ENCODE peak calls at places on chromosomes 1 and 21, in six cellular contexts. One of them, this sample, is unnamed.

GRCh38 chr1:226064168-226064815 is 1.8 kb downstream of the H3-3A start:
- DNase-seq in RPMI7951: no peak
- DNase-seq in NCI-H1694 treated with DMSO at 0.1 percent for 48 hours: peak; percentile 32
- DNase-seq in adrenal gland: no peak
- DNase-seq in NCI-H2081: peak; percentile 23
- DNase-seq in CD4-positive, CD25-positive, alpha-beta regulatory T cell: peak; percentile 46
- DNase-seq in this sample: no peak

GRCh38 chr1:196071452-196071851 is 536.8 kb downstream of the KCNT2 start:
- DNase-seq in RPMI7951: no peak
- DNase-seq in NCI-H1694 treated with DMSO at 0.1 percent for 48 hours: no peak
- DNase-seq in adrenal gland: no peak
- DNase-seq in NCI-H2081: no peak
- DNase-seq in CD4-positive, CD25-positive, alpha-beta regulatory T cell: no peak
- DNase-seq in this sample: no peak

GRCh38 chr1:106526650-106527049 is 529.8 kb upstream of the PRMT6 start:
- DNase-seq in RPMI7951: peak; percentile 3
- DNase-seq in NCI-H1694 treated with DMSO at 0.1 percent for 48 hours: no peak
- DNase-seq in adrenal gland: no peak
- DNase-seq in NCI-H2081: no peak
- DNase-seq in CD4-positive, CD25-positive, alpha-beta regulatory T cell: no peak
- DNase-seq in this sample: no peak

GRCh38 chr1:56070601-56071000 is 508.8 kb downstream of the PLPP3 start:
- DNase-seq in RPMI7951: peak; percentile 27
- DNase-seq in NCI-H1694 treated with DMSO at 0.1 percent for 48 hours: no peak
- DNase-seq in adrenal gland: no peak
- DNase-seq in NCI-H2081: no peak
- DNase-seq in CD4-positive, CD25-positive, alpha-beta regulatory T cell: no peak
- DNase-seq in this sample: no peak

GRCh38 chr1:242826706-242827336 is 302.3 kb upstream of the PLD5 start:
- DNase-seq in RPMI7951: no peak
- DNase-seq in NCI-H1694 treated with DMSO at 0.1 percent for 48 hours: no peak
- DNase-seq in adrenal gland: no peak
- DNase-seq in NCI-H2081: no peak
- DNase-seq in CD4-positive, CD25-positive, alpha-beta regulatory T cell: no peak
- DNase-seq in this sample: no peak

GRCh38 chr1:25711555-25712298 is 88.3 kb upstream of the SELENON start:
- DNase-seq in RPMI7951: peak; percentile 40
- DNase-seq in NCI-H1694 treated with DMSO at 0.1 percent for 48 hours: no peak
- DNase-seq in adrenal gland: no peak
- DNase-seq in NCI-H2081: no peak
- DNase-seq in CD4-positive, CD25-positive, alpha-beta regulatory T cell: peak; percentile 84
- DNase-seq in this sample: peak; percentile 71

GRCh38 chr1:225437710-225438437 is 10.0 kb upstream of the LBR start:
- DNase-seq in RPMI7951: no peak
- DNase-seq in NCI-H1694 treated with DMSO at 0.1 percent for 48 hours: no peak
- DNase-seq in adrenal gland: no peak
- DNase-seq in NCI-H2081: no peak
- DNase-seq in CD4-positive, CD25-positive, alpha-beta regulatory T cell: no peak
- DNase-seq in this sample: peak; percentile 67

GRCh38 chr1:240414237-240414636 is 197.7 kb downstream of the GREM2 start:
- DNase-seq in RPMI7951: peak; percentile 70
- DNase-seq in NCI-H1694 treated with DMSO at 0.1 percent for 48 hours: no peak
- DNase-seq in adrenal gland: no peak
- DNase-seq in NCI-H2081: no peak
- DNase-seq in CD4-positive, CD25-positive, alpha-beta regulatory T cell: no peak
- DNase-seq in this sample: no peak

GRCh38 chr1:18463063-18463462 is 17.7 kb upstream of the KLHDC7A start:
- DNase-seq in RPMI7951: no peak
- DNase-seq in NCI-H1694 treated with DMSO at 0.1 percent for 48 hours: no peak
- DNase-seq in adrenal gland: no peak
- DNase-seq in NCI-H2081: no peak
- DNase-seq in CD4-positive, CD25-positive, alpha-beta regulatory T cell: no peak
- DNase-seq in this sample: no peak

GRCh38 chr1:8510041-8510823 is 192.3 kb downstream of the SLC45A1 start:
- DNase-seq in RPMI7951: peak; percentile 55
- DNase-seq in NCI-H1694 treated with DMSO at 0.1 percent for 48 hours: no peak
- DNase-seq in adrenal gland: peak; percentile 34
- DNase-seq in NCI-H2081: no peak
- DNase-seq in CD4-positive, CD25-positive, alpha-beta regulatory T cell: peak; percentile 63
- DNase-seq in this sample: no peak

GRCh38 chr1:247367786-247368342 is 36.2 kb upstream of the ZNF496 start:
- DNase-seq in RPMI7951: peak; percentile 69
- DNase-seq in NCI-H1694 treated with DMSO at 0.1 percent for 48 hours: no peak
- DNase-seq in adrenal gland: no peak
- DNase-seq in NCI-H2081: no peak
- DNase-seq in CD4-positive, CD25-positive, alpha-beta regulatory T cell: no peak
- DNase-seq in this sample: no peak

GRCh38 chr1:53417003-53417402 is 42.2 kb upstream of the DMRTB1 start:
- DNase-seq in RPMI7951: no peak
- DNase-seq in NCI-H1694 treated with DMSO at 0.1 percent for 48 hours: no peak
- DNase-seq in adrenal gland: no peak
- DNase-seq in NCI-H2081: no peak
- DNase-seq in CD4-positive, CD25-positive, alpha-beta regulatory T cell: no peak
- DNase-seq in this sample: no peak

GRCh38 chr1:244839656-244840055 is 4.2 kb downstream of the COX20 start:
- DNase-seq in RPMI7951: peak; percentile 53
- DNase-seq in NCI-H1694 treated with DMSO at 0.1 percent for 48 hours: no peak
- DNase-seq in adrenal gland: no peak
- DNase-seq in NCI-H2081: no peak
- DNase-seq in CD4-positive, CD25-positive, alpha-beta regulatory T cell: no peak
- DNase-seq in this sample: no peak

GRCh38 chr21:42157606-42158310 is 61.2 kb upstream of the ABCG1 start:
- DNase-seq in RPMI7951: no peak
- DNase-seq in NCI-H1694 treated with DMSO at 0.1 percent for 48 hours: no peak
- DNase-seq in adrenal gland: no peak
- DNase-seq in NCI-H2081: no peak
- DNase-seq in CD4-positive, CD25-positive, alpha-beta regulatory T cell: no peak
- DNase-seq in this sample: no peak

GRCh38 chr1:79614762-79615161 is 608.2 kb upstream of the ADGRL4 start:
- DNase-seq in RPMI7951: no peak
- DNase-seq in NCI-H1694 treated with DMSO at 0.1 percent for 48 hours: no peak
- DNase-seq in adrenal gland: no peak
- DNase-seq in NCI-H2081: no peak
- DNase-seq in CD4-positive, CD25-positive, alpha-beta regulatory T cell: no peak
- DNase-seq in this sample: no peak

GRCh38 chr1:183841950-183842816 is 37.3 kb downstream of the RGL1 start:
- DNase-seq in RPMI7951: peak; percentile 97
- DNase-seq in NCI-H1694 treated with DMSO at 0.1 percent for 48 hours: no peak
- DNase-seq in adrenal gland: no peak
- DNase-seq in NCI-H2081: peak; percentile 41
- DNase-seq in CD4-positive, CD25-positive, alpha-beta regulatory T cell: peak; percentile 76
- DNase-seq in this sample: peak; percentile 61

GRCh38 chr21:37412603-37413360 is 46.2 kb downstream of the DYRK1A start:
- DNase-seq in RPMI7951: no peak
- DNase-seq in NCI-H1694 treated with DMSO at 0.1 percent for 48 hours: no peak
- DNase-seq in adrenal gland: no peak
- DNase-seq in NCI-H2081: no peak
- DNase-seq in CD4-positive, CD25-positive, alpha-beta regulatory T cell: no peak
- DNase-seq in this sample: no peak

GRCh38 chr1:1073743-1074587 is at the start of gene RNF223:
- DNase-seq in RPMI7951: no peak
- DNase-seq in NCI-H1694 treated with DMSO at 0.1 percent for 48 hours: no peak
- DNase-seq in adrenal gland: no peak
- DNase-seq in NCI-H2081: no peak
- DNase-seq in CD4-positive, CD25-positive, alpha-beta regulatory T cell: no peak
- DNase-seq in this sample: peak; percentile 56

GRCh38 chr1:23369335-23370013 is at the start of gene ZNF436:
- DNase-seq in RPMI7951: peak; percentile 89
- DNase-seq in NCI-H1694 treated with DMSO at 0.1 percent for 48 hours: peak; percentile 66
- DNase-seq in adrenal gland: peak; percentile 93
- DNase-seq in NCI-H2081: peak; percentile 81
- DNase-seq in CD4-positive, CD25-positive, alpha-beta regulatory T cell: peak; percentile 37
- DNase-seq in this sample: peak; percentile 90

GRCh38 chr1:96281491-96281890 is 440.1 kb upstream of the PTBP2 start:
- DNase-seq in RPMI7951: no peak
- DNase-seq in NCI-H1694 treated with DMSO at 0.1 percent for 48 hours: no peak
- DNase-seq in adrenal gland: no peak
- DNase-seq in NCI-H2081: no peak
- DNase-seq in CD4-positive, CD25-positive, alpha-beta regulatory T cell: no peak
- DNase-seq in this sample: no peak

GRCh38 chr1:155471026-155471425 is 91.6 kb downstream of the ASH1L start:
- DNase-seq in RPMI7951: no peak
- DNase-seq in NCI-H1694 treated with DMSO at 0.1 percent for 48 hours: no peak
- DNase-seq in adrenal gland: no peak
- DNase-seq in NCI-H2081: no peak
- DNase-seq in CD4-positive, CD25-positive, alpha-beta regulatory T cell: no peak
- DNase-seq in this sample: no peak

GRCh38 chr1:57195436-57195941 is 228.4 kb downstream of the DAB1 start:
- DNase-seq in RPMI7951: no peak
- DNase-seq in NCI-H1694 treated with DMSO at 0.1 percent for 48 hours: no peak
- DNase-seq in adrenal gland: no peak
- DNase-seq in NCI-H2081: no peak
- DNase-seq in CD4-positive, CD25-positive, alpha-beta regulatory T cell: no peak
- DNase-seq in this sample: no peak

This sample was measured in right cardiac atrium.